ENCODE peak calls at places on chromosomes 1 and 21, in seven cellular contexts. R is cardiac fibroblast, F is MCF 10A, P is HepG2, O is Caki2, N is RCC 7860, H is GM13977. T is an unnamed sample.

GRCh38 chr1:236332092-236332758 is 50.5 kb upstream of the ERO1B start:
- DNase-seq in R (no peak), F (no peak), P (no peak), O (no peak), N (no peak), H (no peak), T (no peak)

GRCh38 chr1:223225061-223225460 is 82.0 kb upstream of the TLR5 start:
- DNase-seq in R (no peak), F (no peak), P (no peak), O (no peak), N (no peak), H (no peak), T (no peak)

GRCh38 chr1:234745844-234746797 is 136.1 kb upstream of the IRF2BP2 start:
- DNase-seq in R (peak), F (no peak), P (no peak), O (peak), N (peak), H (no peak), T (no peak)

GRCh38 chr1:21449906-21450305 is 10.0 kb downstream of the NBPF3 start:
- DNase-seq in R (no peak), F (no peak), P (no peak), O (no peak), N (no peak), H (no peak), T (no peak)

GRCh38 chr1:210446479-210446878 is 117.8 kb downstream of the HHAT start:
- DNase-seq in R (no peak), F (peak), P (no peak), O (peak), N (peak), H (no peak), T (no peak)

GRCh38 chr1:90579212-90579802 is 137.8 kb downstream of the BARHL2 start:
- DNase-seq in R (peak), F (peak), P (peak), O (peak), N (peak), H (peak), T (no peak)

GRCh38 chr21:21714396-21714795 is 716.2 kb downstream of the NCAM2 start:
- DNase-seq in R (peak), F (peak), P (no peak), O (no peak), N (peak), H (no peak), T (no peak)

GRCh38 chr1:31019401-31019800 is 46.1 kb downstream of the PUM1 start:
- DNase-seq in R (no peak), F (no peak), P (no peak), O (no peak), N (no peak), H (no peak), T (no peak)

GRCh38 chr1:33975961-33976360 is 112.1 kb downstream of the HMGB4 start:
- DNase-seq in R (no peak), F (no peak), P (no peak), O (no peak), N (no peak), H (no peak), T (no peak)